ENCODE peak calls at places on chromosomes 7 and 10, in seven cellular contexts. Y is nephron progenitor cell, R is fibroblast of mammary gland, C is fibroblast of the aortic adventitia, L is lower lobe of right lung, Z is pancreas, O is AG09319. W is an unnamed sample.

GRCh38 chr7:45919231-45919825 is 1.7 kb downstream of the IGFBP3 start:
- DNase-seq in Z (no peak), L (no peak), O (no peak), C (peak), Y (no peak), R (no peak), W (no peak)

GRCh38 chr7:104627516-104627915 is 299.1 kb downstream of the LHFPL3 start:
- DNase-seq in C (peak), L (no peak), R (peak), Z (no peak), Y (peak), O (no peak), W (peak)

GRCh38 chr10:11272915-11273389 is 255.3 kb downstream of the CELF2 start:
- DNase-seq in C (no peak), L (no peak), R (no peak), Y (no peak), O (no peak), Z (no peak), W (no peak)

GRCh38 chr7:78702770-78703169 is 750.7 kb downstream of the MAGI2 start:
- DNase-seq in L (no peak), R (peak), Y (no peak), O (peak), Z (no peak), C (peak), W (no peak)

GRCh38 chr10:132364594-132364970 is 32.4 kb upstream of the PWWP2B start:
- DNase-seq in O (no peak), Y (no peak), L (peak), Z (no peak), R (peak), C (no peak), W (no peak)

GRCh38 chr10:88879754-88880286 is at the start of gene STAMBPL1:
- DNase-seq in L (no peak), C (no peak), Y (no peak), R (peak), Z (no peak), O (no peak), W (no peak)

GRCh38 chr10:91088300-91089140 is 131.9 kb upstream of the PCGF5 start:
- DNase-seq in O (no peak), Y (no peak), Z (no peak), C (peak), L (no peak), R (peak), W (no peak)

GRCh38 chr7:117230276-117231046 is 92.4 kb downstream of the WNT2 start:
- DNase-seq in O (peak), C (peak), L (no peak), R (peak), Y (no peak), Z (no peak), W (no peak)

GRCh38 chr7:93973134-93973533 is 31.0 kb downstream of the BET1 start:
- DNase-seq in Z (no peak), Y (no peak), O (no peak), R (peak), L (no peak), C (peak), W (no peak)

GRCh38 chr10:133087045-133087678 is 562 bp upstream of the ADGRA1 start:
- DNase-seq in O (no peak), C (no peak), L (no peak), Y (no peak), R (no peak), Z (peak), W (no peak)

GRCh38 chr10:92114201-92114600 is 176.7 kb downstream of the CPEB3 start:
- DNase-seq in Z (no peak), L (no peak), R (no peak), C (no peak), O (no peak), Y (no peak), W (no peak)

GRCh38 chr7:137606061-137606674 is 240.6 kb downstream of the DGKI start:
- DNase-seq in C (peak), R (peak), L (no peak), Y (no peak), O (peak), Z (no peak), W (no peak)

DNA sequence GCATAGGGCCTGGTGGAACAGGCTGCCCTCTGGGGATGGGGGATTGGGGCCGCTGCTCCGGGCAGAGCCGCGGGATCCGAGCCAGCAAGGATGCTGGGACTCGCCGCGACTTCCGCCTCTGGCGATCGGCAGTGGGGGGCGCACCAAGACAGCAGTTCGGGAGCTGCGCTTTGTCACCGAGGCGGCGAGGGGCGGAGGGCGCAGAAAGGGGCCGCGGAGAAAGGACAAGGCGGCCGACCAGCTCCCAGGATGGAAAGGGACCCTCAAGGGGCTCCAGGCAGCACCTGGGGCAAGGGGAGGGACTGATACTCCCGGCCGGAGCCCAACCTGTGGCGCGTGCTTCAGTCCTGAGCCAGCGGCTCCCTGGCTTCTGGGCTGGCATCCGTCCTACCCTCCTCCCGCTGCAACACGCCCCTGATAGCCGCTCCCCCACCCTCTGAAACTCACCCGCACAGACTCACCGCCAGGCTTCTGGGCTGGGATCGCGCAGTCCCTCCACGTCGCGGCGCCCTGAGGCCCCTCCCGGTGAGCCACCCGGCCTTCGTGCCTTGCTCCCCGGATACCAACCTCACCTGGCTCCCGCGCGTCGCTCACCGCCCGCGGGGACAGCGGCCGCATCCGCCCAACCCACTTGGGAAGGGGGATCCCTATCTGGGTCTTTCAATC is 7.1 kb upstream of the EVX1 start:
- DNase-seq in L (no peak), O (no peak), Y (peak), C (no peak), Z (peak), R (peak), W (peak)
- TF ChIP-seq CTCF in L (peak), O (peak), Y (peak), C (no peak), Z (no peak), R (no peak), W (peak)

GRCh38 chr10:84160663-84161362 is 12.8 kb upstream of the GPR15LG start:
- DNase-seq in C (no peak), O (no peak), Y (no peak), L (no peak), Z (no peak), R (no peak), W (no peak)
- TF ChIP-seq CTCF in C (no peak), O (no peak), Y (no peak), L (no peak), Z (no peak), R (no peak), W (no peak)

DNA sequence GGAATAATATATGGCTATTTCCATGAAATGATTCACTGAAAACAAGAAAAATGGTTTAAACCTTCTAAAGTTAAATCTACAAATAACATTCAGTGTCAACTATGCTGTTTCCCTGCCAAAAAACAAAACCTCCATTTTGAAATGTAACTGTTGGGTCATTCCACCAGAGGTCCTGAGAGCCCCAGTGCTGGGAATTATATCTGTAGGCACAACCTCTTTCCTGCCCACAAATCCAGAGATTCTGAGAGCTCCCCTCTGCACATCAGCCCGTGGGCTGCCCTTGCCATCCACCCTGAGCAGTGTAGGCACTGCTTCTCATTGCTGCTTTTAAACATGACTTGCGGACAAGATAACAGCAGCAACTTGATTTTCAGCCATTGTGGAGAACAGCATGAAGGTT is 198.6 kb downstream of the TMEM178B start:
- DNase-seq in R (no peak), Z (no peak), Y (no peak), C (no peak), O (no peak), L (no peak), W (no peak)
- TF ChIP-seq CTCF in R (peak), Z (no peak), Y (no peak), C (no peak), O (no peak), L (no peak), W (no peak)

GRCh38 chr10:43868362-43868672 is 219.6 kb upstream of the ZNF32 start:
- DNase-seq in Z (no peak), Y (no peak), C (no peak), L (no peak), R (no peak), O (no peak), W (no peak)
- TF ChIP-seq CTCF in Z (no peak), Y (no peak), C (no peak), L (no peak), R (no peak), O (no peak), W (no peak)

GRCh38 chr7:141674702-141675101 is 27.3 kb downstream of the DENND11 start:
- DNase-seq in C (no peak), Z (no peak), Y (peak), L (no peak), O (no peak), R (no peak), W (peak)
- TF ChIP-seq CTCF in C (no peak), Z (no peak), Y (peak), L (peak), O (peak), R (peak), W (peak)

W was measured in neural crest cell.